ENCODE peak calls at places on chromosomes 3 and 15, in four cellular contexts. Q is AG04450, C is fibroblast of mammary gland, R is K562. K is an unnamed sample.

GRCh38 chr3:14494973-14495300 is 45.2 kb downstream of the GRIP2 start:
- DNase-seq in Q (no peak), C (no peak), R (no peak), K (no peak)

GRCh38 chr15:79032656-79033055 is 57.9 kb downstream of the RASGRF1 start:
- DNase-seq in Q (no peak), C (no peak), R (peak; percentile 8), K (no peak)

GRCh38 chr15:39459538-39459937 is 121.3 kb upstream of the THBS1 start:
- DNase-seq in Q (no peak), C (peak; percentile 31), R (no peak), K (no peak)

GRCh38 chr15:100588638-100589242 is 13.2 kb downstream of the LINS1 start:
- DNase-seq in Q (no peak), C (peak; percentile 49), R (peak; percentile 11), K (no peak)

GRCh38 chr3:110932515-110933095 is 139.0 kb upstream of the NECTIN3 start:
- DNase-seq in Q (no peak), C (peak; percentile 12), R (no peak), K (no peak)

GRCh38 chr15:63420333-63420741 is 38.7 kb upstream of the CA12 start:
- DNase-seq in Q (no peak), C (no peak), R (peak; percentile 71), K (no peak)

GRCh38 chr3:189625566-189625965 is 5.6 kb upstream of the TP63 start:
- DNase-seq in Q (no peak), C (no peak), R (no peak), K (no peak)

GRCh38 chr15:90807687-90808086 is 60.7 kb upstream of the FURIN start:
- DNase-seq in Q (no peak), C (no peak), R (no peak), K (no peak)

GRCh38 chr15:93250212-93250611 is 161.2 kb upstream of the RGMA start:
- DNase-seq in Q (no peak), C (no peak), R (no peak), K (no peak)

GRCh38 chr3:132984181-132984580 is 54.0 kb upstream of the TMEM108 start:
- DNase-seq in Q (no peak), C (peak; percentile 11), R (no peak), K (no peak)

GRCh38 chr3:64741344-64741743 is 53.5 kb upstream of the ADAMTS9 start:
- DNase-seq in Q (no peak), C (peak; percentile 67), R (no peak), K (no peak)

GRCh38 chr3:101851833-101852232 is 2.5 kb downstream of the NFKBIZ start:
- DNase-seq in Q (no peak), C (no peak), R (no peak), K (no peak)

GRCh38 chr3:42961633-42962032 is 17.5 kb upstream of the GASK1A start:
- DNase-seq in Q (peak; percentile 7), C (peak; percentile 69), R (peak; percentile 59), K (peak; percentile 37)

GRCh38 chr15:97623091-97623661 is 337.3 kb upstream of the ARRDC4 start:
- DNase-seq in Q (no peak), C (no peak), R (no peak), K (no peak)

GRCh38 chr3:4829031-4829394 is 150.2 kb upstream of the BHLHE40 start:
- DNase-seq in Q (no peak), C (no peak), R (no peak), K (no peak)

GRCh38 chr15:60001642-60002527 is 2.2 kb upstream of the FOXB1 start:
- DNase-seq in Q (no peak), C (no peak), R (no peak), K (no peak)

GRCh38 chr15:87312221-87312620 is 944.3 kb downstream of the NTRK3 start:
- DNase-seq in Q (no peak), C (no peak), R (no peak), K (no peak)

GRCh38 chr15:23854535-23855252 is 167.6 kb upstream of the NDN start:
- DNase-seq in Q (no peak), C (peak; percentile 6), R (no peak), K (no peak)
- TF ChIP-seq CTCF in Q (no peak), C (no peak), R (no peak), K (no peak)

DNA sequence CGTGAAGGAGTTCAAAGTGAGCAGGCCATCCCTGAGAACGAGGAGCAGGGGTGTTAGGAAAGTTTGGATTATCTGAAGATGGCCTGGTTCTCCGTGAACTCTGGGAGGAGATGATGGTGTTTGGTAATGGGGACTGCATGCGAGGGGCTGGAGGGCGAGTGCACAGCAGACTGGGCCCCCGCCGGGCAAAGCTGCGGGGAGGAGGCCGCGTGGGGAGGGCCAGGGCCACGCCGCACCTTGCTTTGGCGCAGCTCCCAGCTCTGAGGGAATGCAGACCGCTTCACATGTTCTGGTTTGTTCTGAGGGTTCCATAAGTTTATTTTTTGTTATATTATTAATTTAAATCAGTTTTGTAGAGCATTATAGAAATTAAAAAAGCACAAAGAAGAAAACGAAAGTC is 22.2 kb downstream of the SLC6A1 start:
- DNase-seq in Q (no peak), C (no peak), R (no peak), K (no peak)
- TF ChIP-seq CTCF in Q (no peak), C (no peak), R (no peak), K (no peak)

DNA sequence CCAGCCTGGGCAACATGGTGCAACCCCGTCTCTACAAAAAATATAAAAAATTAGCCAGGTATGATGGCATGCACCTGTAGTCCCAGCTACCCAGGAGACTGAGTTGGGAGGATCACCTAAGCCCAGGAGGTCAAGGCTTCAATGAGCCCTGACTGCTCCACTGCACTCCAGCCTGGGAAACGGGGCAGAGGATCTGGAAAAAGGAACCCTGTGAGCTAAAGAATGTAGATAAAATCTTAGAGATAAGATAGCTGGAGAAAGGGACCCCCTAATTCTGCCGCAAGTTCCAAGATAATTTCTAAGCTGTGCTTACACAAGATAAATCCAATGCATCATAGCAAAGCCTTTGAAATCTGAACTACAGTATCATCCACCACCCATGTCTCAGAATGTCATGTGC is 99.8 kb downstream of the TRIM42 start:
- DNase-seq in Q (no peak), C (no peak), R (no peak), K (no peak)
- TF ChIP-seq CTCF in Q (no peak), C (no peak), R (no peak), K (no peak)

GRCh38 chr3:185052631-185053030 is 100.2 kb downstream of the C3orf70 start:
- DNase-seq in Q (no peak), C (no peak), R (no peak), K (no peak)

GRCh38 chr3:185046623-185047022 is 106.2 kb downstream of the C3orf70 start:
- DNase-seq in Q (no peak), C (no peak), R (no peak), K (no peak)

GRCh38 chr3:185049710-185050109 is 103.2 kb downstream of the C3orf70 start:
- DNase-seq in Q (no peak), C (no peak), R (no peak), K (no peak)
- TF ChIP-seq CTCF in Q (no peak), C (no peak), R (no peak), K (no peak)

DNA sequence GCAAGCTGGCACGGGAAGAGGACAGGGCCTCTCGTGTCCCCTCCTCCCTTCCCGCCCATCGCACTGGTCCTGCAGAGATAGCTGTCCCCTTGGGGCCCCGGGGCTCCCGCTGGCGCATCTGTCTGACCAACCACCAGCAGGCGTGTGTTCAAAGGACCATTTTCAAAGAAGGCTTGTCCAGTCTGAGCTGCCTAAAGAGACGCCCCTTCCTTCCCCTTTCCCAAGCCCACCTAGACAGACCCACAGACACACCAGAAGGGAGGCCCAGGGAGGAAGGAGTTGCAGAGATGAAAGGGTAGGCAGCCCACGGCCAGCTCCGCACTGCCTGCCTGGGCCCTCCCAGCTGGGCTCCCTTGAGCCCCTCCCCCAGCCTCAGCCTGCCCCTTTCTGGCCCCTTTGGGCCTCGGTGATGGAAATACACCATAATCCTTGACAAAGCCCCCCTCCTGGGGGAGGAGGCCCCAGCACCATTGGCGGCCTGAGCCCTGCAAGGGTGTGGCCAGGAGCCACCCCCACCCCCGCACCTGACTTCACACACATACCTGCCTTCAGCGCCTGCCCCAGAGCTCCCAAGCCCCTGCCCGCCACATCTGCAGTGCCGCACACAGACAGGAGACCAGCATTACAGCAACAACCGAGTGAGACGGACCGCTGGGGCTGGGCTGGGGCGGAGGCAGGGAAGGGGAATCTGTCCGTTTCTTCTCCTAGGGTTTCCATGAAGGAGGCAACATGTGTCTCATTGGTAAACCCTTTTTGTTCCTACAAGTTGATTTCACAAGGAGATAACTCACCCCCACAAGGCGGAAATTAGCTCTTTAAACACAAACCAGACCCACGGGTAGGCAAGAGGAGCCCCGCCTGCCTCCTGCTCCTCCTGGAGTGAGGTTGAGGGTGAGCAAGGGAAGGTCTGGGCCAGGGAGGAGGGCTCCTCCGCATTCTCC is at the start of gene STRA6:
- DNase-seq in Q (no peak), C (peak; percentile 71), R (peak; percentile 62), K (no peak)
- TF ChIP-seq CTCF in Q (no peak), C (no peak), R (peak; percentile 38), K (no peak)

K was measured in astrocyte of the cerebellum.